ENCODE peak calls at places on chromosomes 16 and 17, in nine cellular contexts. K, S, E, H, I, J, R, A and W are unnamed samples.

GRCh38 chr17:17491546-17491988 is 4.6 kb downstream of the RASD1 start:
- DNase-seq in K (no peak), S (peak), E (no peak), H (no peak), I (no peak), J (no peak), R (no peak), A (no peak), W (no peak)

GRCh38 chr17:79936661-79937434 is 97.6 kb upstream of the CBX4 start:
- DNase-seq in K (no peak), S (no peak), E (no peak), H (peak), I (no peak), J (peak), R (no peak), A (no peak), W (no peak)

GRCh38 chr16:84700518-84701277 is 898 bp downstream of the USP10 start:
- DNase-seq in K (peak), S (peak), E (peak), H (no peak), I (no peak), J (peak), R (peak), A (peak), W (peak)

GRCh38 chr17:16052486-16052885 is 52.9 kb downstream of the TTC19 start:
- DNase-seq in K (peak), S (no peak), E (peak), H (peak), I (no peak), J (no peak), R (no peak), A (no peak), W (peak)

GRCh38 chr16:75376475-75376907 is 56.8 kb downstream of the CFDP1 start:
- DNase-seq in K (no peak), S (no peak), E (no peak), H (no peak), I (no peak), J (no peak), R (no peak), A (no peak), W (no peak)

GRCh38 chr17:57289130-57289529 is 32.8 kb downstream of the MSI2 start:
- DNase-seq in K (no peak), S (no peak), E (no peak), H (no peak), I (no peak), J (no peak), R (no peak), A (no peak), W (no peak)

GRCh38 chr17:80377798-80378197 is 37.2 kb upstream of the ENDOV start:
- DNase-seq in K (no peak), S (no peak), E (no peak), H (no peak), I (no peak), J (no peak), R (no peak), A (no peak), W (no peak)

GRCh38 chr17:44844390-44844830 is 3.3 kb upstream of the HIGD1B start:
- DNase-seq in K (peak), S (no peak), E (peak), H (no peak), I (peak), J (no peak), R (no peak), A (no peak), W (peak)

GRCh38 chr16:57264950-57265371 is 19.5 kb downstream of the PLLP start:
- DNase-seq in K (no peak), S (peak), E (no peak), H (no peak), I (no peak), J (no peak), R (no peak), A (no peak), W (no peak)

GRCh38 chr17:36127199-36127881 is 23.7 kb downstream of the CCL4 start:
- DNase-seq in K (no peak), S (no peak), E (no peak), H (no peak), I (no peak), J (no peak), R (no peak), A (no peak), W (no peak)

GRCh38 chr16:49327466-49327865 is 45.8 kb upstream of the CBLN1 start:
- DNase-seq in K (no peak), S (no peak), E (no peak), H (no peak), I (no peak), J (no peak), R (no peak), A (no peak), W (no peak)

GRCh38 chr17:21375757-21376584 is at the start of gene KCNJ12:
- DNase-seq in K (no peak), S (no peak), E (peak), H (peak), I (no peak), J (no peak), R (peak), A (no peak), W (no peak)

GRCh38 chr16:81600275-81600674 is 155.7 kb downstream of the CMIP start:
- DNase-seq in K (peak), S (peak), E (peak), H (peak), I (no peak), J (no peak), R (peak), A (no peak), W (peak)

GRCh38 chr17:10769840-10770239 is 34.1 kb downstream of the TMEM238L start:
- DNase-seq in K (no peak), S (no peak), E (no peak), H (no peak), I (no peak), J (no peak), R (no peak), A (no peak), W (no peak)

GRCh38 chr17:13953871-13954270 is 115.4 kb upstream of the COX10 start:
- DNase-seq in K (peak), S (no peak), E (peak), H (peak), I (no peak), J (no peak), R (no peak), A (no peak), W (peak)

GRCh38 chr17:41917192-41917591 is 1.6 kb downstream of the ACLY start:
- DNase-seq in K (peak), S (peak), E (peak), H (peak), I (no peak), J (peak), R (peak), A (no peak), W (peak)

GRCh38 chr17:39972271-39972670 is 8.3 kb upstream of the PSMD3 start:
- DNase-seq in K (peak), S (no peak), E (peak), H (peak), I (no peak), J (peak), R (no peak), A (no peak), W (no peak)

GRCh38 chr16:8696880-8697279 is 22.5 kb downstream of the ABAT start:
- DNase-seq in K (no peak), S (no peak), E (no peak), H (no peak), I (no peak), J (no peak), R (no peak), A (no peak), W (no peak)

GRCh38 chr17:45288825-45289224 is 26.9 kb upstream of the SPATA32 start:
- DNase-seq in K (no peak), S (peak), E (no peak), H (no peak), I (peak), J (no peak), R (no peak), A (no peak), W (no peak)

GRCh38 chr16:9186061-9186460 is 94.6 kb downstream of the HAPSTR1 start:
- DNase-seq in K (no peak), S (no peak), E (no peak), H (no peak), I (no peak), J (no peak), R (no peak), A (no peak), W (no peak)

GRCh38 chr16:56732366-56732765 is 2.4 kb downstream of the NUP93 start:
- DNase-seq in K (no peak), S (no peak), E (no peak), H (no peak), I (no peak), J (no peak), R (no peak), A (no peak), W (no peak)

GRCh38 chr16:82864332-82865040 is 237.7 kb downstream of the CDH13 start:
- DNase-seq in K (no peak), S (no peak), E (no peak), H (no peak), I (no peak), J (no peak), R (no peak), A (no peak), W (no peak)

GRCh38 chr16:873243-873661 is 72.7 kb upstream of the GNG13 start:
- DNase-seq in K (no peak), S (no peak), E (no peak), H (no peak), I (peak), J (no peak), R (no peak), A (no peak), W (no peak)

GRCh38 chr16:68492501-68493411 is 44.4 kb upstream of the SMPD3 start:
- DNase-seq in K (no peak), S (no peak), E (no peak), H (no peak), I (no peak), J (no peak), R (no peak), A (no peak), W (no peak)

GRCh38 chr16:50744911-50745310 is 3.0 kb downstream of the CYLD start:
- DNase-seq in K (peak), S (no peak), E (peak), H (no peak), I (no peak), J (no peak), R (no peak), A (no peak), W (no peak)

GRCh38 chr17:17982796-17983195 is 10.1 kb downstream of the DRC3 start:
- DNase-seq in K (no peak), S (peak), E (no peak), H (no peak), I (no peak), J (no peak), R (no peak), A (no peak), W (no peak)

GRCh38 chr17:17621254-17621653 is 29.7 kb upstream of the PEMT start:
- DNase-seq in K (no peak), S (no peak), E (no peak), H (no peak), I (no peak), J (no peak), R (no peak), A (no peak), W (no peak)

GRCh38 chr17:74652020-74652419 is 28.5 kb upstream of the CD300E start:
- DNase-seq in K (no peak), S (no peak), E (no peak), H (no peak), I (no peak), J (no peak), R (no peak), A (no peak), W (no peak)

GRCh38 chr17:74659898-74660297 is 36.4 kb upstream of the CD300E start:
- DNase-seq in K (no peak), S (no peak), E (no peak), H (no peak), I (no peak), J (peak), R (no peak), A (no peak), W (no peak)

GRCh38 chr17:74658620-74659019 is 35.1 kb upstream of the CD300E start:
- DNase-seq in K (no peak), S (no peak), E (no peak), H (no peak), I (no peak), J (no peak), R (no peak), A (no peak), W (no peak)

GRCh38 chr17:74649909-74650308 is 26.4 kb upstream of the CD300E start:
- DNase-seq in K (no peak), S (no peak), E (no peak), H (no peak), I (no peak), J (no peak), R (no peak), A (no peak), W (no peak)

GRCh38 chr17:74654742-74655141 is 31.2 kb upstream of the CD300E start:
- DNase-seq in K (no peak), S (no peak), E (no peak), H (no peak), I (no peak), J (no peak), R (no peak), A (no peak), W (no peak)
- H3K4me3 ChIP-seq in K (no peak), S (no peak), E (no peak), H (no peak), I (no peak), J (no peak), R (no peak), A (no peak), W (no peak)

GRCh38 chr16:89476811-89477261 is 13.5 kb downstream of the ANKRD11 start:
- DNase-seq in K (no peak), S (no peak), E (no peak), H (no peak), I (no peak), J (peak), R (no peak), A (no peak), W (no peak)
- H3K4me3 ChIP-seq in K (no peak), S (no peak), E (no peak), H (no peak), I (no peak), J (no peak), R (no peak), A (no peak), W (no peak)

DNA sequence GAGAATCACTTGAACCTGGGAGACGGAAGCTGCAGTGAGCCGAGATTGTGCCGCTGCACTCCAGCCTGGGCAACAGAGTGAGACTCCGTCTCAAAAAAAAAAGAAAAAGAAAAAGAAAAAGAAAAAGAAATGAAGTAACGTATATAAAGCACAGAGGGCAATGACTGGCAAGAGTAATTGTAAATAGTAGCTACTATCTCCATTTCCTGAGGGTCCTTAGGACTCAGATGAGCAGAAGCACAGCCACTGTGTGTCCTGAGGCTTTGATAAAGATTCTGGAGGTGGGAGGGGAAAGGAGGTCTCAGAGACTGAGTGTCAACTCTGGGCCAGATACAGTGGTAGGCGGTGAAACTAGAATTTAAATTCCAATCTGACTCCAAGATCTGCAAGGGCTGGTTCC is 45.8 kb downstream of the TBX4 start:
- DNase-seq in K (no peak), S (no peak), E (no peak), H (no peak), I (no peak), J (no peak), R (no peak), A (no peak), W (no peak)
- H3K4me3 ChIP-seq in K (no peak), S (no peak), E (no peak), H (no peak), I (no peak), J (no peak), R (no peak), A (no peak), W (no peak)

GRCh38 chr17:50768348-50768761 is 1.0 kb upstream of the ANKRD40CL start:
- DNase-seq in K (no peak), S (peak), E (no peak), H (no peak), I (no peak), J (no peak), R (peak), A (no peak), W (no peak)
- H3K4me3 ChIP-seq in K (no peak), S (no peak), E (no peak), H (no peak), I (no peak), J (no peak), R (no peak), A (no peak), W (no peak)

GRCh38 chr17:71081666-71082065 is 912.3 kb downstream of the KCNJ2 start:
- DNase-seq in K (no peak), S (no peak), E (no peak), H (no peak), I (no peak), J (no peak), R (no peak), A (no peak), W (no peak)

GRCh38 chr17:71085238-71086033 is 916.1 kb downstream of the KCNJ2 start:
- DNase-seq in K (no peak), S (no peak), E (no peak), H (peak), I (no peak), J (peak), R (peak), A (no peak), W (peak)

GRCh38 chr17:71080937-71081336 is 911.6 kb downstream of the KCNJ2 start:
- DNase-seq in K (no peak), S (no peak), E (no peak), H (no peak), I (no peak), J (no peak), R (no peak), A (no peak), W (no peak)

GRCh38 chr17:71084838-71085237 is 915.5 kb downstream of the KCNJ2 start:
- DNase-seq in K (no peak), S (no peak), E (no peak), H (no peak), I (no peak), J (no peak), R (no peak), A (no peak), W (no peak)

GRCh38 chr17:71084219-71084618 is 914.9 kb downstream of the KCNJ2 start:
- DNase-seq in K (peak), S (peak), E (peak), H (peak), I (no peak), J (peak), R (peak), A (no peak), W (peak)
- H3K4me3 ChIP-seq in K (no peak), S (no peak), E (no peak), H (no peak), I (no peak), J (no peak), R (no peak), A (no peak), W (no peak)

GRCh38 chr17:74860229-74860998 is 729 bp upstream of the GRIN2C start:
- DNase-seq in K (no peak), S (no peak), E (no peak), H (no peak), I (no peak), J (no peak), R (no peak), A (peak), W (no peak)
- H3K4me3 ChIP-seq in K (no peak), S (no peak), E (no peak), H (no peak), I (peak), J (no peak), R (peak), A (peak), W (no peak)

GRCh38 chr16:27224741-27225300 is 21.5 kb downstream of the KDM8 start:
- DNase-seq in K (no peak), S (no peak), E (no peak), H (no peak), I (no peak), J (no peak), R (no peak), A (no peak), W (no peak)

GRCh38 chr16:27228036-27228435 is 24.7 kb downstream of the KDM8 start:
- DNase-seq in K (no peak), S (no peak), E (no peak), H (no peak), I (no peak), J (peak), R (no peak), A (no peak), W (no peak)

GRCh38 chr16:27226976-27227705 is 23.8 kb downstream of the KDM8 start:
- DNase-seq in K (no peak), S (no peak), E (no peak), H (no peak), I (no peak), J (no peak), R (no peak), A (no peak), W (no peak)

GRCh38 chr16:27225536-27226360 is 22.4 kb downstream of the KDM8 start:
- DNase-seq in K (no peak), S (no peak), E (no peak), H (no peak), I (no peak), J (no peak), R (no peak), A (no peak), W (no peak)

DNA sequence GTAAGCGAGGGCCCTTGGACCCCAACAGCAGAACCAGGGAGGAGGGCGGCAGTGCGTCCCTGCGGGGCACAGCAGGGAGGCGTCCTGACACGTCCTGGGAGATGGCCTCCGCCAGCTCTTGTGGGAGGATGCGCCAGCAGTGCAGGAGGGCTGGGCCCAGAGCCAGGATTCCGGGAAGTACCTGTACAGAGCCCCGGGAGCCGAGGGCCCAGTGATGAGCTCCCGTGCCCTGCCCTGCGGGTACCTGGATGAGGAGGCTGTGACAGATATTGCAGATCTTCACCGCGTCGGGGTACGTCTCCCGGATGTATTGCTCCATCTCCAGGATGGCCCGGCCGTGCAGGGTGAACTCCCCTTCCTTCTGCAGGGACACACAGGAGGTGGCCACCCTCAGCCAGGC is 23.1 kb downstream of the KDM8 start:
- DNase-seq in K (no peak), S (peak), E (no peak), H (no peak), I (no peak), J (no peak), R (no peak), A (no peak), W (no peak)
- H3K4me3 ChIP-seq in K (no peak), S (no peak), E (no peak), H (no peak), I (no peak), J (no peak), R (no peak), A (no peak), W (no peak)